ENCODE peak calls at places on chromosomes 4 and X, in eight cellular contexts. A is suprapubic skin, E is thyroid gland, F is GM23338, O is psoas muscle, N is Caco-2, M is hepatocyte, X is tibial artery. S is an unnamed sample.

GRCh38 chr4:79851625-79852304 is 221.3 kb downstream of the ANTXR2 start:
- DNase-seq in A (no peak), E (no peak), F (no peak), O (no peak), N (no peak), M (no peak), X (no peak), S (no peak)

GRCh38 chrX:120456973-120457372 is 12.1 kb downstream of the LAMP2 start:
- DNase-seq in A (no peak), E (no peak), F (no peak), O (no peak), N (no peak), M (no peak), X (no peak), S (no peak)

GRCh38 chrX:121455890-121456289 is 408.5 kb downstream of the GLUD2 start:
- DNase-seq in A (no peak), E (no peak), F (no peak), O (no peak), N (no peak), M (no peak), X (no peak), S (no peak)

GRCh38 chr4:77007358-77008230 is 58.0 kb downstream of the SEPTIN11 start:
- DNase-seq in A (no peak), E (peak), F (peak), O (no peak), N (no peak), M (no peak), X (no peak), S (no peak)

GRCh38 chrX:39809326-39809725 is 288.4 kb downstream of the BCOR start:
- DNase-seq in A (no peak), E (no peak), F (no peak), O (peak), N (no peak), M (no peak), X (no peak), S (no peak)

GRCh38 chr4:185383451-185383850 is 12.3 kb downstream of the LRP2BP start:
- DNase-seq in A (no peak), E (peak), F (no peak), O (no peak), N (no peak), M (no peak), X (no peak), S (no peak)

GRCh38 chrX:41382699-41383645 is 49.0 kb downstream of the DDX3X start:
- DNase-seq in A (no peak), E (no peak), F (peak), O (no peak), N (peak), M (peak), X (no peak), S (no peak)

GRCh38 chr4:68750555-68750954 is 65.2 kb upstream of the UGT2B10 start:
- DNase-seq in A (no peak), E (no peak), F (no peak), O (no peak), N (no peak), M (no peak), X (no peak), S (no peak)

GRCh38 chrX:151396042-151396826 is 772 bp upstream of the VMA21 start:
- DNase-seq in A (no peak), E (peak), F (peak), O (no peak), N (no peak), M (no peak), X (peak), S (no peak)

GRCh38 chrX:121558886-121559285 is 511.5 kb downstream of the GLUD2 start:
- DNase-seq in A (no peak), E (no peak), F (no peak), O (no peak), N (no peak), M (no peak), X (no peak), S (no peak)

GRCh38 chrX:15790766-15791380 is 589 bp downstream of the ZRSR2 start:
- DNase-seq in A (no peak), E (no peak), F (no peak), O (no peak), N (no peak), M (peak), X (no peak), S (no peak)

GRCh38 chr4:94758141-94758699 is 465 bp downstream of the BMPR1B start:
- DNase-seq in A (no peak), E (peak), F (peak), O (peak), N (peak), M (peak), X (peak), S (no peak)

DNA sequence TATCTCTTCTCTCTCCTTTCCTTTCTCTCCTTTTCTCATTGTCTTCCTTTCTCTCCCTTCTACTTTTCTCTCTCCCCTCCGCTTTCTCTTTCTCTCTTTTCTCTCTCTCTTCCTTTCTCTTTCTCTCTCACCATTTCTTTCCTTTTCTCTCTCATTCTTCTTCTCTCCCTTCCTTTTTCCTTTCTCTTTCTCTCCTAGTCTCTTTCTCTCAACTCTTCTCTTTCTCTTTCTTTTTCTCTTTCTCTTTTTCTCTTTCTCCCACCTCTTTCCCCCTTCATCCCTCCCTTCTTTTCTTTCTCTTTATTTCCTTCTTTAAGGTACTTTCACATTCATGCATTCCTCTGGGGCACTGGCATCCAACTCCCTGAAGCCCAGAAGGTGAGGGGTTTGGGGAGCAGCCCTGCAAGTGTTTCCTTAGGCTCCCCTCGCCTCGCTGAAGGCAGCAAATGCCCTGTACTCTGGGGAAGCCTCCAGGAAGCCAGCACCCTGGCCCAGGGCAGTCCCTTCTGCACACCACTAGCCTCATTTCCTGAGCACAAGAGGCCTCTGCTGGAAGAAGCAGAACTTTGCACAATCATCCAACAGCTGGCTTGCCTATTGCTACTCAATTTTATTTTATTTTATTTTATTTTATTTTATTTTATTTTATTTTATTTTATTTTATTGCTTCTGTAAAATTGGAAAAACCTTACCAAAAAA is 124.2 kb downstream of the NFKB1 start:
- DNase-seq in A (no peak), E (no peak), F (peak), O (no peak), N (peak), M (peak), X (no peak), S (no peak)
- TF ChIP-seq CTCF in A (peak), E (no peak), F (peak), O (peak), N (peak), M (peak), X (no peak), S (peak)

GRCh38 chr4:183180621-183181020 is 81.6 kb downstream of the WWC2 start:
- DNase-seq in A (no peak), E (no peak), F (no peak), O (no peak), N (no peak), M (no peak), X (no peak), S (no peak)

GRCh38 chr4:183177001-183177400 is 77.9 kb downstream of the WWC2 start:
- DNase-seq in A (no peak), E (no peak), F (no peak), O (no peak), N (no peak), M (no peak), X (no peak), S (no peak)

GRCh38 chr4:183175631-183176232 is 76.7 kb downstream of the WWC2 start:
- DNase-seq in A (no peak), E (no peak), F (no peak), O (no peak), N (no peak), M (no peak), X (no peak), S (no peak)

GRCh38 chr4:183180096-183180495 is 81.0 kb downstream of the WWC2 start:
- DNase-seq in A (no peak), E (no peak), F (no peak), O (no peak), N (no peak), M (no peak), X (no peak), S (no peak)

DNA sequence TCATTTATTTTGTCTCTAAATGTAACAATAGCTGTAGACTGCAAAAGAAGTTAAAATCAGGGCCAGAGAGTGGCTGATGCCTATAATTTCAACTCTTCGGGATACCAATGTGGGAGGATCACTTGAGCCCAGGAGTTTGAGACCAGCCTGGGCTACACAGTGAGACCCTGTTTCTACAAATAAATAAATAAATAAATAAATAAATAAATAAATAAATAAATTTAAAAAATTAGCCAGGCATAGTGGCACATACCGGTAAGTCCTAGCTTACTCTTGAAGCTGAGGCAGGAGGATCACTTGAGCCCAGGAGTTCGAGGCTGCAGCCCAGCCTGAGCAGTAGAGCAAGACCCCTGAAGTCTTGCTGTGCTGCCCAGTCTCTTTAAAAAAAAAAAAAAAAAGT is 79.1 kb downstream of the WWC2 start:
- DNase-seq in A (no peak), E (no peak), F (no peak), O (no peak), N (no peak), M (no peak), X (no peak), S (no peak)
- TF ChIP-seq CTCF in A (no peak), E (no peak), F (no peak), O (no peak), N (no peak), M (no peak), X (no peak), S (no peak)

DNA sequence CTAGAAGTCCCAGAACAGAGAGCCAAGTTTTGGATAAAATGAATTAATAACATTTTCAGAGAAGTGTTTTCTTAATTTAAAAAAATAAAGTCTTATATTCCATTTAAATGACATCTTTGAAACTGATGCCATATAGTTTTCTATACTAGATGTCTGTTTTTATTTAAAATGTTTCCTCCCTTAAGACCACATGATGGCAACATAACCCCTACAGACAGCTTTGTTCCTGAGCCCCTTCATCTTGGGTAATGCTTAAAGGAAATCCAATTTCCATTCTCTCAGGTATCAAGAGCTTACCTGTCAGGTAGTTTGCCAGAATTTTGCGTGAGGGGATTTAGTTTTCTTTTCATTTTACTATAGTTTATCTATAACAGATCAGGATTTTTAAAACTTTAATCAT is 181.4 kb upstream of the UGT8 start:
- DNase-seq in A (no peak), E (no peak), F (peak), O (no peak), N (peak), M (peak), X (no peak), S (no peak)
- TF ChIP-seq CTCF in A (no peak), E (no peak), F (peak), O (no peak), N (peak), M (peak), X (no peak), S (no peak)

DNA sequence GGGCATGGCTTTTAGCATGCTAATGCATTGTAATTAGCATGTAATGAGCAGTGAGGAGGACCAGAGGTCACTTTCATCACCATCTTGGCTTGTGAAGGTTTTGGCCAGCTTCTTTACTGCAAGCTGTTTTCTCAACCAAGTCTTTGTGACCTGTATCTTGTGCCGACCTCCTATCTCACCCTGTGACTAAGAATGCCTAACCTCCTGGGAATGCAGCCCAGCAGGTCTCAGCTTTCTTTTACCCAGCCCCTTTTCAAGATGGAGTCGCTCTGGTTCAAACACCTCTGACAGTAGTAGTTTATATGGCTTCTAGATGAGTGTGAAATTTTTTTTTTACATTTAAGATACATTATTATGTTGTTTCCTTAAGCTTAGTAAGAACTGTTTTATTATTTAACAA is 514.6 kb upstream of the TENM3 start:
- DNase-seq in A (no peak), E (no peak), F (peak), O (no peak), N (peak), M (no peak), X (no peak), S (no peak)
- TF ChIP-seq CTCF in A (no peak), E (no peak), F (no peak), O (no peak), N (no peak), M (no peak), X (no peak), S (no peak)

GRCh38 chr4:125316391-125316780 is 1.6 kb downstream of the FAT4 start:
- DNase-seq in A (no peak), E (peak), F (peak), O (peak), N (no peak), M (peak), X (peak), S (no peak)

GRCh38 chr4:125313989-125314602 is 659 bp upstream of the FAT4 start:
- DNase-seq in A (no peak), E (peak), F (peak), O (no peak), N (no peak), M (peak), X (no peak), S (no peak)

GRCh38 chr4:125313497-125313896 is 1.3 kb upstream of the FAT4 start:
- DNase-seq in A (no peak), E (peak), F (peak), O (no peak), N (peak), M (peak), X (no peak), S (peak)

GRCh38 chr4:125315571-125316390 is 1.0 kb downstream of the FAT4 start:
- DNase-seq in A (no peak), E (peak), F (peak), O (peak), N (peak), M (peak), X (peak), S (no peak)

DNA sequence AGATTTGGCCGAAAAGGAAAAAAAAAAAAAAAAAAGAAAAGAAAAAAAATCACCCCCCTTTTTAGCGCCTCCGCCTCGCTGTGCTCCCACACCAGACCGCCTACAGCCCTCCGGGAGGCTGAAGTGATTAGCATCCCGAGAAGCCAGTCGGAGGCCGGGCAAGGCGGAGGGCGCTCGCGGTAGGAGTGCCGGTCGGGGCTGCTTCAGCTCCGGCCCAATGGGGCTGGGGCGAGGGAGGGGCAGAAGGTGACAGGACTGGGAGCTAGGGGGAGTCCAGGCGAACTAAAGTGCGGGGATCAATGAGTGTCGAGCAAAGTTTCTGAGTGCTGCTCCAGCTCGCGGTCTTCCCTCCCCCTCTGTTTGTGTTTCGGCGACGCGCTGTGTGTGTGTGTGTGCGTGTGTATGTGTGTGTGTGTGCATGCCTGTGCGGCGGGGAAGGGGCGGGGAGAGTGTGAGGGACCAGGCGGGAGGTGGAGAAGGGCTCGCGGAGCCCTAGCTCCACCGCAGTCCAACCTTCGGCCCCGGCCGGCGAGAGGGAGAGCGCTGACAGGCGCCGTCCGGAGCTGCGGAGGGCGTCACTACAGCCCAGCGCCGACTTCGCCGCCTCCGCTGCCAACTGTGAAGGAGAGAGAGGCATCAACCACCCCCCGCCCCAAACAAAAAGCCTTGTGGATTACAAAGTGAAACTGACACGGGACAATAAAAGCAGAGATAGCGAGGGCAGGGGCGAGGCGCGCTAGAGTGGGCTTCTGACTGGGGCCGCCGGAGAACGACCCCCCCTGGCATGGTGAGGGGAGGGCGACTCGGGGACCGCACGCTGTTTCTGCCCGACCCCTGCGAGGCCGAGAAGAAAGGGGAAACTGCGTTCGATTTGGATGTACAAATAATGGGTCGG is at the start of gene FAT4:
- DNase-seq in A (peak), E (peak), F (peak), O (peak), N (peak), M (peak), X (peak), S (no peak)
- TF ChIP-seq CTCF in A (no peak), E (no peak), F (peak), O (peak), N (no peak), M (peak), X (peak), S (no peak)